ENCODE peak calls at places on chromosome 13, in eight cellular contexts. One of them, this sample, is unnamed.

GRCh38 chr13:89057862-89058261 is 1386.7 kb downstream of the SLITRK5 start:
- DNase-seq in H9: no peak
- DNase-seq in CD4-positive, alpha-beta T cell: no peak
- DNase-seq in brain microvascular endothelial cell: no peak
- DNase-seq in hepatocyte: no peak
- DNase-seq in fibroblast of mammary gland: no peak
- DNase-seq in AG04449: no peak
- DNase-seq in transverse colon: no peak
- DNase-seq in this sample: no peak

GRCh38 chr13:66657165-66657895 is 572.8 kb downstream of the PCDH9 start:
- DNase-seq in H9: no peak
- DNase-seq in CD4-positive, alpha-beta T cell: no peak
- DNase-seq in brain microvascular endothelial cell: peak
- DNase-seq in hepatocyte: peak
- DNase-seq in fibroblast of mammary gland: peak
- DNase-seq in AG04449: peak
- DNase-seq in transverse colon: no peak
- DNase-seq in this sample: no peak

GRCh38 chr13:29905845-29906244 is 55.4 kb upstream of the UBL3 start:
- DNase-seq in H9: no peak
- DNase-seq in CD4-positive, alpha-beta T cell: no peak
- DNase-seq in brain microvascular endothelial cell: no peak
- DNase-seq in hepatocyte: peak
- DNase-seq in fibroblast of mammary gland: peak
- DNase-seq in AG04449: no peak
- DNase-seq in transverse colon: peak
- DNase-seq in this sample: no peak

GRCh38 chr13:105778196-105778595 is 757.3 kb downstream of the EFNB2 start:
- DNase-seq in H9: no peak
- DNase-seq in CD4-positive, alpha-beta T cell: no peak
- DNase-seq in brain microvascular endothelial cell: peak
- DNase-seq in hepatocyte: peak
- DNase-seq in fibroblast of mammary gland: peak
- DNase-seq in AG04449: peak
- DNase-seq in transverse colon: no peak
- DNase-seq in this sample: no peak

GRCh38 chr13:37085656-37086055 is 19.8 kb downstream of the CSNK1A1L start:
- DNase-seq in H9: no peak
- DNase-seq in CD4-positive, alpha-beta T cell: no peak
- DNase-seq in brain microvascular endothelial cell: no peak
- DNase-seq in hepatocyte: no peak
- DNase-seq in fibroblast of mammary gland: peak
- DNase-seq in AG04449: no peak
- DNase-seq in transverse colon: no peak
- DNase-seq in this sample: no peak

GRCh38 chr13:73703606-73704005 is 430.6 kb downstream of the KLF12 start:
- DNase-seq in H9: no peak
- DNase-seq in CD4-positive, alpha-beta T cell: no peak
- DNase-seq in brain microvascular endothelial cell: no peak
- DNase-seq in hepatocyte: no peak
- DNase-seq in fibroblast of mammary gland: no peak
- DNase-seq in AG04449: no peak
- DNase-seq in transverse colon: no peak
- DNase-seq in this sample: no peak

GRCh38 chr13:66922444-66922843 is 307.7 kb downstream of the PCDH9 start:
- DNase-seq in H9: no peak
- DNase-seq in CD4-positive, alpha-beta T cell: no peak
- DNase-seq in brain microvascular endothelial cell: no peak
- DNase-seq in hepatocyte: no peak
- DNase-seq in fibroblast of mammary gland: no peak
- DNase-seq in AG04449: no peak
- DNase-seq in transverse colon: no peak
- DNase-seq in this sample: no peak

GRCh38 chr13:21528616-21529015 is 69.5 kb upstream of the ZDHHC20 start:
- DNase-seq in H9: no peak
- DNase-seq in CD4-positive, alpha-beta T cell: no peak
- DNase-seq in brain microvascular endothelial cell: peak
- DNase-seq in hepatocyte: no peak
- DNase-seq in fibroblast of mammary gland: peak
- DNase-seq in AG04449: no peak
- DNase-seq in transverse colon: no peak
- DNase-seq in this sample: no peak

GRCh38 chr13:28763887-28764286 is 45.1 kb upstream of the SLC46A3 start:
- DNase-seq in H9: no peak
- DNase-seq in CD4-positive, alpha-beta T cell: no peak
- DNase-seq in brain microvascular endothelial cell: no peak
- DNase-seq in hepatocyte: no peak
- DNase-seq in fibroblast of mammary gland: no peak
- DNase-seq in AG04449: no peak
- DNase-seq in transverse colon: no peak
- DNase-seq in this sample: no peak

GRCh38 chr13:23657056-23657455 is 86.8 kb downstream of the TNFRSF19 start:
- DNase-seq in H9: no peak
- DNase-seq in CD4-positive, alpha-beta T cell: no peak
- DNase-seq in brain microvascular endothelial cell: no peak
- DNase-seq in hepatocyte: no peak
- DNase-seq in fibroblast of mammary gland: peak
- DNase-seq in AG04449: no peak
- DNase-seq in transverse colon: no peak
- DNase-seq in this sample: no peak

GRCh38 chr13:64371045-64371444 is 2859.1 kb downstream of the PCDH9 start:
- DNase-seq in H9: no peak
- DNase-seq in CD4-positive, alpha-beta T cell: no peak
- DNase-seq in brain microvascular endothelial cell: peak
- DNase-seq in hepatocyte: no peak
- DNase-seq in fibroblast of mammary gland: no peak
- DNase-seq in AG04449: no peak
- DNase-seq in transverse colon: no peak
- DNase-seq in this sample: no peak

GRCh38 chr13:30043631-30043925 is 193.2 kb upstream of the UBL3 start:
- DNase-seq in H9: no peak
- DNase-seq in CD4-positive, alpha-beta T cell: no peak
- DNase-seq in brain microvascular endothelial cell: no peak
- DNase-seq in hepatocyte: no peak
- DNase-seq in fibroblast of mammary gland: no peak
- DNase-seq in AG04449: no peak
- DNase-seq in transverse colon: peak
- DNase-seq in this sample: no peak

GRCh38 chr13:110251227-110251791 is 55.6 kb downstream of the COL4A1 start:
- DNase-seq in H9: no peak
- DNase-seq in CD4-positive, alpha-beta T cell: no peak
- DNase-seq in brain microvascular endothelial cell: no peak
- DNase-seq in hepatocyte: no peak
- DNase-seq in fibroblast of mammary gland: no peak
- DNase-seq in AG04449: no peak
- DNase-seq in transverse colon: no peak
- DNase-seq in this sample: no peak

GRCh38 chr13:47610687-47611086 is 390.4 kb downstream of the SUCLA2 start:
- DNase-seq in H9: no peak
- DNase-seq in CD4-positive, alpha-beta T cell: no peak
- DNase-seq in brain microvascular endothelial cell: no peak
- DNase-seq in hepatocyte: no peak
- DNase-seq in fibroblast of mammary gland: no peak
- DNase-seq in AG04449: no peak
- DNase-seq in transverse colon: no peak
- DNase-seq in this sample: no peak

DNA sequence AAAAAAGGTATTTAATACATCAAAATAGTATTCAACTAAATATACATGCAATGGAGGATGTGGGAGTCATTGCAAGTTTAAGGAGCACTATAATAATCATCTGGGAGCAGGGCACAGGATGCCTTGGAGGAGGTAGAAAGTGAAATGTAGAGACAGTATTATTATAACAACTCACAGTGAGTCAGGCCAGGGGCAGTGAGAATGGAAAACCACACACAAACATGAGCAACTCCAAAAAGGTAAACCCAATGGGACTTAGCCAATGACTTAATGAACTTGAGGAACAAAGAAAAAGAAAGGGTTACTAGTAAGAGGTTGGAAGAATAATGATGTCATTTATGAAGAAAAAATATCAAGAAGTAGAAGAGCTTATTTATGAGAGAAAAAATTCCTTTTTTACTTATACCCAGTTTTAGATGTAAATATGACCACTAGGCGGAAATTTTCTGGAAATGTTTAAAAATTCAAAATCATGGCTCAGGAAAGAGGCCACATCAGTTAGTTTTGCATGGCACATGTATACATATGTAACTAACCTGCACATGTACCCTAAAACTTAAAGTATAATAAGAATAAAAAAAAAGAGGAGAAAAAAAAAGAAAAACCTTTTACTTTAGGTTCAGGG is 389.3 kb downstream of the SUCLA2 start:
- DNase-seq in H9: no peak
- DNase-seq in CD4-positive, alpha-beta T cell: no peak
- DNase-seq in brain microvascular endothelial cell: peak
- DNase-seq in hepatocyte: no peak
- DNase-seq in fibroblast of mammary gland: peak
- DNase-seq in AG04449: no peak
- DNase-seq in transverse colon: no peak
- DNase-seq in this sample: no peak
- TF ChIP-seq CTCF in H9: no peak
- TF ChIP-seq CTCF in CD4-positive, alpha-beta T cell: no peak
- TF ChIP-seq CTCF in brain microvascular endothelial cell: no peak
- TF ChIP-seq CTCF in hepatocyte: no peak
- TF ChIP-seq CTCF in fibroblast of mammary gland: no peak
- TF ChIP-seq CTCF in AG04449: no peak
- TF ChIP-seq CTCF in transverse colon: no peak
- TF ChIP-seq CTCF in this sample: no peak

DNA sequence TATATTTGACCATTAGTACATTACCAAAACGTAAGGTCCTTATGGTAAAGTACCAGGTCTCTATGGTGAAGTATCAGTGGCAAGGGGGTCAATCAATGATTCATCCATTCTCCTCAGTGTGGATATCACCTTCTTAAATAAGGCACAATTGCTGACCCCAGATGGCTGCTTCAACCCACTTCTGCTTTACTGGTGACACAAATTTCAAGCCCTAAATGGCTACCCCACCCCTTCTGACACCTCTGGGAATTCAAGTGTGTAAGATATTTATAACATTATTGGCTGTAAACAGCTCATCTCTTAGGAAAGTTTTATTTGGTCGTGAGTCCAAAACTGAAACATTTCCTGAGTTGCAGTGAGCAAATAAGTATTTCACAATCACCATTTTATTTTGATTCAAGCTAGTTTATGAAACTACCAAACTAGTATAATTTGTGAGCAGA is 7.9 kb upstream of the WBP4 start:
- DNase-seq in H9: no peak
- DNase-seq in CD4-positive, alpha-beta T cell: no peak
- DNase-seq in brain microvascular endothelial cell: no peak
- DNase-seq in hepatocyte: no peak
- DNase-seq in fibroblast of mammary gland: peak
- DNase-seq in AG04449: no peak
- DNase-seq in transverse colon: no peak
- DNase-seq in this sample: no peak
- TF ChIP-seq CTCF in H9: no peak
- TF ChIP-seq CTCF in CD4-positive, alpha-beta T cell: no peak
- TF ChIP-seq CTCF in brain microvascular endothelial cell: no peak
- TF ChIP-seq CTCF in hepatocyte: no peak
- TF ChIP-seq CTCF in fibroblast of mammary gland: no peak
- TF ChIP-seq CTCF in AG04449: no peak
- TF ChIP-seq CTCF in transverse colon: no peak
- TF ChIP-seq CTCF in this sample: no peak

GRCh38 chr13:25116044-25116443 is 20.1 kb downstream of the PABPC3 start:
- DNase-seq in H9: no peak
- DNase-seq in CD4-positive, alpha-beta T cell: no peak
- DNase-seq in brain microvascular endothelial cell: no peak
- DNase-seq in hepatocyte: no peak
- DNase-seq in fibroblast of mammary gland: no peak
- DNase-seq in AG04449: no peak
- DNase-seq in transverse colon: no peak
- DNase-seq in this sample: no peak

GRCh38 chr13:25109341-25109740 is 13.4 kb downstream of the PABPC3 start:
- DNase-seq in H9: no peak
- DNase-seq in CD4-positive, alpha-beta T cell: no peak
- DNase-seq in brain microvascular endothelial cell: no peak
- DNase-seq in hepatocyte: no peak
- DNase-seq in fibroblast of mammary gland: no peak
- DNase-seq in AG04449: no peak
- DNase-seq in transverse colon: no peak
- DNase-seq in this sample: no peak

GRCh38 chr13:25114220-25114619 is 18.3 kb downstream of the PABPC3 start:
- DNase-seq in H9: peak
- DNase-seq in CD4-positive, alpha-beta T cell: peak
- DNase-seq in brain microvascular endothelial cell: peak
- DNase-seq in hepatocyte: peak
- DNase-seq in fibroblast of mammary gland: peak
- DNase-seq in AG04449: peak
- DNase-seq in transverse colon: peak
- DNase-seq in this sample: peak

GRCh38 chr13:25112856-25113255 is 16.9 kb downstream of the PABPC3 start:
- DNase-seq in H9: no peak
- DNase-seq in CD4-positive, alpha-beta T cell: no peak
- DNase-seq in brain microvascular endothelial cell: no peak
- DNase-seq in hepatocyte: no peak
- DNase-seq in fibroblast of mammary gland: no peak
- DNase-seq in AG04449: no peak
- DNase-seq in transverse colon: no peak
- DNase-seq in this sample: no peak

GRCh38 chr13:25111557-25111956 is 15.6 kb downstream of the PABPC3 start:
- DNase-seq in H9: no peak
- DNase-seq in CD4-positive, alpha-beta T cell: no peak
- DNase-seq in brain microvascular endothelial cell: peak
- DNase-seq in hepatocyte: no peak
- DNase-seq in fibroblast of mammary gland: peak
- DNase-seq in AG04449: no peak
- DNase-seq in transverse colon: no peak
- DNase-seq in this sample: no peak
- TF ChIP-seq CTCF in H9: no peak
- TF ChIP-seq CTCF in CD4-positive, alpha-beta T cell: no peak
- TF ChIP-seq CTCF in brain microvascular endothelial cell: no peak
- TF ChIP-seq CTCF in hepatocyte: no peak
- TF ChIP-seq CTCF in fibroblast of mammary gland: no peak
- TF ChIP-seq CTCF in AG04449: no peak
- TF ChIP-seq CTCF in transverse colon: no peak
- TF ChIP-seq CTCF in this sample: no peak

GRCh38 chr13:94999871-95000270 is 287.5 kb upstream of the SOX21 start:
- DNase-seq in H9: no peak
- DNase-seq in CD4-positive, alpha-beta T cell: no peak
- DNase-seq in brain microvascular endothelial cell: peak
- DNase-seq in hepatocyte: no peak
- DNase-seq in fibroblast of mammary gland: no peak
- DNase-seq in AG04449: no peak
- DNase-seq in transverse colon: no peak
- DNase-seq in this sample: no peak

GRCh38 chr13:95002126-95002525 is 289.8 kb upstream of the SOX21 start:
- DNase-seq in H9: no peak
- DNase-seq in CD4-positive, alpha-beta T cell: no peak
- DNase-seq in brain microvascular endothelial cell: no peak
- DNase-seq in hepatocyte: no peak
- DNase-seq in fibroblast of mammary gland: no peak
- DNase-seq in AG04449: no peak
- DNase-seq in transverse colon: no peak
- DNase-seq in this sample: no peak

GRCh38 chr13:95005300-95005699 is 293.0 kb upstream of the SOX21 start:
- DNase-seq in H9: no peak
- DNase-seq in CD4-positive, alpha-beta T cell: no peak
- DNase-seq in brain microvascular endothelial cell: no peak
- DNase-seq in hepatocyte: no peak
- DNase-seq in fibroblast of mammary gland: no peak
- DNase-seq in AG04449: no peak
- DNase-seq in transverse colon: no peak
- DNase-seq in this sample: no peak

GRCh38 chr13:95007322-95007721 is 293.9 kb downstream of the ABCC4 start:
- DNase-seq in H9: no peak
- DNase-seq in CD4-positive, alpha-beta T cell: no peak
- DNase-seq in brain microvascular endothelial cell: no peak
- DNase-seq in hepatocyte: no peak
- DNase-seq in fibroblast of mammary gland: no peak
- DNase-seq in AG04449: no peak
- DNase-seq in transverse colon: no peak
- DNase-seq in this sample: no peak

GRCh38 chr13:95002968-95003813 is 290.8 kb upstream of the SOX21 start:
- DNase-seq in H9: peak
- DNase-seq in CD4-positive, alpha-beta T cell: no peak
- DNase-seq in brain microvascular endothelial cell: no peak
- DNase-seq in hepatocyte: peak
- DNase-seq in fibroblast of mammary gland: no peak
- DNase-seq in AG04449: no peak
- DNase-seq in transverse colon: no peak
- DNase-seq in this sample: no peak
- TF ChIP-seq CTCF in H9: no peak
- TF ChIP-seq CTCF in CD4-positive, alpha-beta T cell: no peak
- TF ChIP-seq CTCF in brain microvascular endothelial cell: no peak
- TF ChIP-seq CTCF in hepatocyte: no peak
- TF ChIP-seq CTCF in fibroblast of mammary gland: no peak
- TF ChIP-seq CTCF in AG04449: no peak
- TF ChIP-seq CTCF in transverse colon: no peak
- TF ChIP-seq CTCF in this sample: no peak

This sample was measured in activated B cell treated with CpG ODN at 0.5 μM for 24 hours.